ENCODE peak calls at places on chromosomes 1 and 21, in seven cellular contexts. C, I, F, S, N, Y and M are unnamed samples.

GRCh38 chr1:230084408-230085177 is 17.6 kb downstream of the GALNT2 start:
- DNase-seq in C (no peak), N (peak), S (peak), I (no peak), Y (no peak), F (no peak), M (no peak)

GRCh38 chr21:41672543-41672915 is 94.3 kb downstream of the RIPK4 start:
- DNase-seq in F (no peak), S (no peak), C (no peak), I (no peak), Y (no peak), N (no peak), M (no peak)

GRCh38 chr1:213858581-213858980 is 129.2 kb upstream of the PROX1 start:
- DNase-seq in C (no peak), S (peak), N (no peak), I (no peak), F (no peak), Y (no peak), M (no peak)

GRCh38 chr1:197981546-197981945 is 64.4 kb downstream of the LHX9 start:
- DNase-seq in I (no peak), N (no peak), Y (no peak), F (no peak), S (no peak), C (no peak), M (no peak)

GRCh38 chr1:235423214-235423652 is 56.0 kb downstream of the TBCE start:
- DNase-seq in Y (no peak), S (peak), C (no peak), F (no peak), I (no peak), N (no peak), M (peak)

GRCh38 chr1:78619803-78620579 is at the start of gene IFI44L:
- DNase-seq in N (peak), C (peak), Y (peak), I (no peak), S (no peak), F (no peak), M (peak)

GRCh38 chr1:151579436-151580225 is 32.2 kb upstream of the SNX27 start:
- DNase-seq in S (no peak), I (no peak), Y (no peak), C (no peak), F (no peak), N (peak), M (no peak)

GRCh38 chr1:45097079-45097478 is 85.0 kb downstream of the UROD start:
- DNase-seq in F (no peak), I (no peak), N (no peak), Y (no peak), S (no peak), C (no peak), M (no peak)

GRCh38 chr1:154595621-154596020 is 12.4 kb downstream of the ADAR start:
- DNase-seq in Y (no peak), N (peak), I (no peak), F (no peak), S (no peak), C (no peak), M (no peak)

GRCh38 chr1:48581256-48581655 is 109.3 kb upstream of the SPATA6 start:
- DNase-seq in S (no peak), C (no peak), Y (no peak), I (no peak), F (no peak), N (no peak), M (no peak)

GRCh38 chr1:53435151-53435550 is 24.0 kb upstream of the DMRTB1 start:
- DNase-seq in I (no peak), F (no peak), Y (no peak), N (no peak), S (no peak), C (no peak), M (no peak)

GRCh38 chr1:36156329-36157114 is 562 bp downstream of the MAP7D1 start:
- DNase-seq in F (peak), I (peak), Y (peak), S (peak), C (peak), N (peak), M (no peak)

GRCh38 chr1:205109269-205109668 is 12.5 kb downstream of the RBBP5 start:
- DNase-seq in F (no peak), C (no peak), Y (no peak), N (no peak), I (no peak), S (no peak), M (no peak)

GRCh38 chr1:177800386-177801058 is 169.3 kb downstream of the SEC16B start:
- DNase-seq in C (no peak), S (no peak), Y (no peak), F (no peak), I (no peak), N (peak), M (no peak)

GRCh38 chr1:185895208-185895900 is 161.2 kb downstream of the HMCN1 start:
- DNase-seq in Y (no peak), N (peak), F (no peak), C (no peak), I (no peak), S (no peak), M (no peak)

GRCh38 chr1:153684892-153685291 is 6.4 kb downstream of the NPR1 start:
- DNase-seq in Y (no peak), N (no peak), F (no peak), I (no peak), C (no peak), S (no peak), M (no peak)

GRCh38 chr1:203467550-203467921 is 8.1 kb upstream of the PRELP start:
- DNase-seq in I (peak), Y (no peak), N (no peak), S (no peak), C (peak), F (no peak), M (no peak)

GRCh38 chr1:204073837-204074273 is 940 bp downstream of the SOX13 start:
- DNase-seq in C (peak), N (no peak), I (no peak), Y (no peak), S (peak), F (no peak), M (no peak)

GRCh38 chr1:204449631-204450280 is 38.1 kb upstream of the PPP1R15B start:
- DNase-seq in N (no peak), F (no peak), C (no peak), Y (no peak), I (no peak), S (no peak), M (no peak)

GRCh38 chr1:107531065-107531908 is 390.4 kb downstream of the NTNG1 start:
- DNase-seq in I (no peak), C (no peak), Y (no peak), N (no peak), F (no peak), S (no peak), M (no peak)

GRCh38 chr1:200488375-200489165 is 78.7 kb upstream of the ZNF281 start:
- DNase-seq in Y (peak), S (peak), F (peak), N (peak), I (no peak), C (peak), M (peak)

GRCh38 chr21:36688324-36688723 is 10.6 kb upstream of the SIM2 start:
- DNase-seq in C (no peak), S (no peak), Y (no peak), F (no peak), N (no peak), I (no peak), M (no peak)

GRCh38 chr1:81305997-81306452 is 494.7 kb upstream of the ADGRL2 start:
- DNase-seq in I (no peak), Y (no peak), S (peak), N (peak), C (no peak), F (no peak), M (peak)

GRCh38 chr1:218394416-218394815 is 49.3 kb downstream of the TGFB2 start:
- DNase-seq in C (no peak), Y (no peak), S (no peak), I (no peak), F (no peak), N (peak), M (no peak)

GRCh38 chr1:225652726-225653462 is at the start of gene ENAH:
- DNase-seq in S (peak), I (peak), C (peak), Y (peak), F (peak), N (peak), M (peak)

DNA sequence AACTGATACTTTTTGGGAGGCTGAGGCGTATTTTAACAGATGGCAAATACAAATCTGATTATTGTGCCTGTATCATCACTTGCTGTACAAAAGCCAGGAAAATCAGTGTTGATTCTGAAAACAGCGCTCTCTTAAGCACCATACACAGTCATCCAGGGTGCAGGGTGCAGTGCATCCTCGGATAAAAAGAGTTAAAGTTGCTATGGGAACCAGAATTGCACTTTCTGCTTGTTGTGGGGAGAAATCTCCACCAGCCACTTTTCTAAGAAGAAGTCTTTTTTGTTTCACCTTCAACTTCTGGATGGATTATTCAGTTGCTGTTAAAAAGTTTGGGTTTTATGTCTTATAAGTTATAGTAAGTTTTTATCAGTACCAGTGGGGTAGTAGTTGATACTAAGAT is 3.8 kb downstream of the LAMC1 start:
- DNase-seq in C (no peak), S (no peak), N (no peak), F (no peak), I (no peak), Y (no peak), M (no peak)
- H3K4me3 ChIP-seq in C (no peak), S (no peak), N (no peak), F (peak), I (peak), Y (no peak), M (no peak)

GRCh38 chr1:67832737-67833594 is at the start of gene GNG12:
- DNase-seq in F (no peak), N (peak), I (peak), C (peak), S (peak), Y (no peak), M (no peak)
- H3K4me3 ChIP-seq in F (no peak), N (peak), I (peak), C (peak), S (peak), Y (peak), M (no peak)

GRCh38 chr1:165696625-165697100 is 1.7 kb downstream of the ALDH9A1 start:
- DNase-seq in N (peak), F (no peak), S (no peak), C (peak), I (no peak), Y (no peak), M (no peak)
- H3K4me3 ChIP-seq in N (peak), F (peak), S (no peak), C (no peak), I (peak), Y (peak), M (no peak)

GRCh38 chr21:32364387-32364786 is 28.4 kb downstream of the URB1 start:
- DNase-seq in F (no peak), S (no peak), N (peak), C (no peak), I (no peak), Y (no peak), M (peak)
- H3K4me3 ChIP-seq in F (no peak), S (no peak), N (no peak), C (no peak), I (no peak), Y (no peak), M (no peak)

DNA sequence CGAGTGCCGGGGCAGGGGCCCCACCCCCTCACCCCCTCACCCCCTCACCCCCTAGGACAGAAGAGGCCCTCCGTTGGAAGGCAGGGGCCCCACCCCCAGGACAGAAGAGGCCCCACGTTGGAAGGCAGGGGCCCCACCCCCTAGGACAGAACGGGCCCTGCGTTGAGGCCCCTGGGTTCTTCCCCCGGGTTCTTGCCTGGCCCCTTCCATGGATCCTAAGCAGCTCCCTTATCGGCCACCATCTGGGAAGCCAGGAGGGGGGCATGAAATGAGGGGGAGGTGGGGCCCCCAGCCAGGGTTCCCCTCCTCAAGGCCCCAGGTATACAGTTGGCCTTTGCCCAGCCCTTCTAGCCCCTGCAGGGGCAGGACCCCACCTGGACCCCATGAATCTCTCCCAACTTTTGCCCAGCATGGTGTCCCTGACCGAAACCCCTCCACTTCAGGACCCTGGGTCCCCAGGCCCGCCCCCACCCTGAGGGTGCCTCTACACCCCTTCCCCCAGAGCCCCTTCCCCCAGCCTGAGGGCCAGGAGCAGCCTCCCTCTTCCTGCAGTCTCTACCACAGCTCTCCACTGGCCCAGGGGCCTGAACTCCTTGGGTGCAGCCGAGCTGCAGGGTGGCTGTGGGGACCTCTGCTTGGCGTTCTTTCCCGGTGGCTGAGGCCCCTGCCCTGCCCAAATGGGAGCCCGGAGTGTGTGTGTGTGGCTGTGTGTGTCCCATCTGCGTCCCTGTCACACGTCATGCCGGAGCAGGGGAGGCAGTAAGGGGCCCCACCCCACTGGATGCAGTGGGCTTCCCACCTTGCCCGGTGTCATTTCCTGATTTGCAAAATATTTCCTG is 4.3 kb upstream of the VWA1 start:
- DNase-seq in I (no peak), N (no peak), S (peak), Y (no peak), C (no peak), F (no peak), M (no peak)
- H3K4me3 ChIP-seq in I (no peak), N (no peak), S (no peak), Y (no peak), C (no peak), F (no peak), M (no peak)

GRCh38 chr1:102837551-102837950 is 270.8 kb downstream of the COL11A1 start:
- DNase-seq in I (no peak), S (no peak), N (no peak), F (no peak), Y (no peak), C (no peak), M (no peak)

GRCh38 chr1:102836991-102837390 is 271.3 kb downstream of the COL11A1 start:
- DNase-seq in C (no peak), Y (no peak), S (no peak), F (no peak), N (no peak), I (no peak), M (no peak)

GRCh38 chr1:102838016-102838415 is 270.3 kb downstream of the COL11A1 start:
- DNase-seq in F (no peak), I (no peak), N (no peak), S (no peak), Y (no peak), C (no peak), M (no peak)

GRCh38 chr1:102834688-102835320 is 273.5 kb downstream of the COL11A1 start:
- DNase-seq in S (no peak), Y (no peak), N (no peak), I (no peak), C (no peak), F (no peak), M (no peak)

DNA sequence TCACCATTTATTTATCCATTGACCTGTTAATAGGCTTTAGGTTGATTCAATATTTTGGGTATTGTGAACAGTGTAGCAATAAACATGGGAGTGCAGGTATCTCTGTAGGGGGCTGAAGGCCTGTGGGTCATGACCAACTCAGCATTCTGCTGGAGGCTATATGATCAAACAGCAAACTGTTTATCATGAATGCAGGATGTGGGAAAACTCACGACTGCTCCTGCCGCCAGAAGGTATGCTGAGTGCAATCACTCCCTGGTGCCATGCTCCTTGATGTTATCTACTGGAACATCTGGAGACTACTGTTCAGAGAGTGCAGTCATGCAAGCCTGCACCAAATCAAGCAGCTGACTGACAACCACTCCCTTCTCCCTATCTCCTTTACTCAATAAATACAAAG is 275.2 kb downstream of the COL11A1 start:
- DNase-seq in S (no peak), I (no peak), F (no peak), C (no peak), Y (no peak), N (no peak), M (peak)
- H3K4me3 ChIP-seq in S (no peak), I (no peak), F (no peak), C (no peak), Y (no peak), N (no peak), M (no peak)

DNA sequence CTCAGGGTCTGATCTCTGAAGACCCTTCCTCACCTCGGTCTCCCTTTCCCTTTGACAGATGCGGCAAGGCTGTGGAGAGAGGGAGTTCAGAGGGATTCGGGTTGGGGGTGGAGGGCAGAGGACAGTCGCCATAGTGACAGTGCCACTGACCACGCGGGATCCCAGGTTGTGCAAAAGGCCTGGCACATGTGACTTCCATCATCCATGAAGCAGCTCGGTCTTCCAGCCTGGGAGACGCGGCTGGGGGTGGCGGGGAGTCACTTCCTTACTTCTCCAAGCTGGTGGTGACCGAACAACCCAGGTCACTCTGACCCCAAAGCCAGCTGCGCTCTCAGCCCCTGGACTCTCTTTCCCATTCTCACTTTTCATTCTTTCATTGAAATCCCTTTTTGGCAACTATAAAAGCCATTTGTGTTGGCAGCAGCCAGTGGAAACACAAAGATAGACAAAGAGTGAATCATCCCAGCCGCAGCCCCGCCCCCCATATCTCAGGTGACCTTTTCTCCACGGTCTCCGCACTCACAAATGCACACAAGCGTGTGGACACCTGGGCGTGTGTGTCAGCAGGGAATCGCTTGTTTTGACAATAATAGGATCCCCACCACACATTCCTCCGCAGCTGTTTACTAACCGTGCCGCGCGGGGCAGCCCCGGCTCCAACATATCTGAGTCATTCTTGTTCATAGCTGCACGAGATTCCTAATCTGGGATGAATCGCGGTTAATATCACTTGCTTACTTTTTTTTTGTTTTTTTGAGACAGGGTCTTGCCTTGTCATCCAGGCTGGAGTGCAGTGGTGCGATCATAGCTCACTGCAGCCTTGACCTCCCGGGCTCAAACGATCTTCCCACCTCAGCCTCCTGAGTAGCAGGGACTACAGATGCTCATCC is 68.3 kb downstream of the DHRS3 start:
- DNase-seq in F (no peak), S (peak), Y (no peak), I (peak), C (peak), N (peak), M (no peak)
- H3K4me3 ChIP-seq in F (no peak), S (no peak), Y (no peak), I (peak), C (no peak), N (no peak), M (no peak)